ENCODE peak calls at places on chromosome 3, in six cellular contexts. T, V, A, Z, D and I are unnamed samples. For H3K27me3, the result is how much of the 10 kb centered on the place peaks cover.

GRCh38 chr3:15360786-15361493 is 28.6 kb upstream of the SH3BP5 start:
- DNase-seq in T (no peak), V (no peak), A (no peak), Z (no peak), D (no peak), I (no peak)

GRCh38 chr3:66481071-66482001 is 19.5 kb downstream of the LRIG1 start:
- DNase-seq in T (no peak), V (no peak), A (no peak), Z (no peak), D (no peak), I (no peak)

GRCh38 chr3:157606392-157607197 is 103.4 kb upstream of the VEPH1 start:
- DNase-seq in T (peak), V (peak), A (peak), Z (peak), D (peak), I (no peak)

GRCh38 chr3:77411334-77411733 is 371.4 kb downstream of the ROBO2 start:
- DNase-seq in T (no peak), V (no peak), A (no peak), Z (peak), D (no peak), I (no peak)

GRCh38 chr3:11689749-11690148 is 46.0 kb upstream of the VGLL4 start:
- DNase-seq in T (no peak), V (no peak), A (no peak), Z (no peak), D (no peak), I (no peak)

GRCh38 chr3:11434017-11434526 is 161.9 kb downstream of the ATG7 start:
- DNase-seq in T (peak), V (peak), A (no peak), Z (peak), D (peak), I (no peak)

GRCh38 chr3:59422312-59422711 is 372.5 kb upstream of the CFAP20DC start:
- DNase-seq in T (no peak), V (no peak), A (no peak), Z (no peak), D (no peak), I (no peak)

GRCh38 chr3:29426302-29427226 is 145.7 kb downstream of the RBMS3 start:
- DNase-seq in T (no peak), V (no peak), A (no peak), Z (no peak), D (no peak), I (no peak)

GRCh38 chr3:197692641-197693040 is 44.1 kb downstream of the RUBCN start:
- DNase-seq in T (no peak), V (no peak), A (no peak), Z (no peak), D (no peak), I (no peak)

GRCh38 chr3:77320514-77320913 is 280.6 kb downstream of the ROBO2 start:
- DNase-seq in T (no peak), V (no peak), A (no peak), Z (no peak), D (no peak), I (no peak)

GRCh38 chr3:132001036-132001435 is 33.8 kb downstream of the CPNE4 start:
- DNase-seq in T (no peak), V (no peak), A (no peak), Z (no peak), D (no peak), I (no peak)

GRCh38 chr3:132004571-132004970 is 30.2 kb downstream of the CPNE4 start:
- DNase-seq in T (no peak), V (no peak), A (no peak), Z (no peak), D (no peak), I (no peak)

GRCh38 chr3:132003685-132004084 is 31.1 kb downstream of the CPNE4 start:
- DNase-seq in T (no peak), V (no peak), A (no peak), Z (no peak), D (no peak), I (no peak)

GRCh38 chr3:131998027-131998426 is 36.8 kb downstream of the CPNE4 start:
- DNase-seq in T (no peak), V (no peak), A (no peak), Z (no peak), D (no peak), I (no peak)

DNA sequence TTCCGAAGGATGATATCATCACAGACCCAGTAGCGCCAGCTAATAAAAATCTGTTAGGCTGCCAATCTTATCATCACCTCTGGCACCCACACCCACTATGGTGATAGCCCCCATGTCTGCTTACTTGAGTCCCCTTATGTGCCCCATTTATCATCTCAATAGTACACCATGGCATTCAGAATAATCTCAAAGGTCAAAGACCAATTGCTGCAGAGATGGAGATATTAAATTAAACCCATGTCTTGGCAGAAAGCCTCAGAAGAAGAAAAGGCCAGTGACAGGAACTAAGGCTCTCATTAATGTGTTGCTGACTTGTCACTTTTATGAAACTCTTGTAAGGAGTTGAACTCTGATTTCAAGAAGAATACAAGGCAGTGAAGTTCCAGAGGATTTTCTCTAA is 32.8 kb downstream of the CPNE4 start:
- DNase-seq in T (no peak), V (no peak), A (no peak), Z (no peak), D (no peak), I (no peak)
- H3K27me3 ChIP-seq in T (under half), V (under half), A (under half), Z (under half), D (under half), I (under half)

GRCh38 chr3:184229424-184230080 is at the start of gene VWA5B2:
- DNase-seq in T (peak), V (peak), A (no peak), Z (no peak), D (no peak), I (peak)
- TF ChIP-seq CTCF in T (peak), V (peak), A (no peak), Z (no peak), D (no peak), I (no peak)

GRCh38 chr3:71805691-71806090 is 20.7 kb upstream of the PROK2 start:
- DNase-seq in T (no peak), V (no peak), A (no peak), Z (no peak), D (no peak), I (no peak)
- H3K4me3 ChIP-seq in T (no peak), V (no peak), A (no peak), Z (no peak), D (no peak), I (no peak)

GRCh38 chr3:128429751-128430150 is 36.9 kb downstream of the DNAJB8 start:
- DNase-seq in T (no peak), V (no peak), A (no peak), Z (no peak), D (no peak), I (no peak)
- H3K27me3 ChIP-seq in T (under half), V (half or more), A (half or more), Z (half or more), D (under half), I (under half)

DNA sequence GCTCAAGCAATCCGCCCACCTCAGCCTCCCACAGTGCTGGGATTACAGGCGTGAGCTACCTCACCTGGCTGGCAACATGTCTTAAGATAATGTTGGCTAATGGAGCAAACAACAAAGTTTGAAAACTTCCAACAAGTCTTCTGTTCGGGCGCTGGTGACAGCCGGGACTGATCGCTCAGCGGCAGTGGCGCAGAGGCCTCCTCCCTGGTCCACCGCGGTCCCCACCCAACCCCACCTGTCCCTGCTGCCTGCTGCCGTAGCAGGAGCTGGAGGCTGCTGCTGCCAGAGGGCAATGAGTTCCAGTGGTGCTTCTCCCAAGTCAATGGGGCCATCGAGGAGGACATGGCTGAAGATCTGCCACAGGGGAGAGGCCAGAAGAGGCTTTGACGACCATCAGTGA is 12.1 kb downstream of the DLEC1 start:
- DNase-seq in T (no peak), V (no peak), A (no peak), Z (no peak), D (no peak), I (no peak)
- TF ChIP-seq CTCF in T (no peak), V (no peak), A (no peak), Z (no peak), D (no peak), I (no peak)

DNA sequence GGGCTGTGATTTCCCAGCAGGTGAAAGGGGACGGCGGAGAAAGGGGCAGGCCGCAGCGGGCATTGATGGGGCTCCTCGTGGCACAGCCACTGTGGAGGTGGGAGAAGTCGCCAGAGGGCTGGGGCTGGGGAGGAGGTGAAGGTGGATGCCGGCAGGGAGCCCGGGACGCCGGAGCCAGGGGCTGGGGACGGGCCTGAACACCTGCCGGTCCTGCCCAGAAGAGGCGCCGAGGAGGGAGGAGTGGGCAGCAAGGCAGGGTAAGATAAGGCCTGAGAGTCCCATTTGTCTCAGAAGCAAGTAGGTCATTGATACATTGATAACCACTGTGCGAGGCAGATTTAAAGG is 571 bp upstream of the RARRES1 start:
- DNase-seq in T (no peak), V (no peak), A (no peak), Z (no peak), D (no peak), I (no peak)
- H3K4me3 ChIP-seq in T (peak), V (peak), A (peak), Z (peak), D (peak), I (peak)

GRCh38 chr3:151357461-151357850 is 27.1 kb downstream of the P2RY12 start:
- DNase-seq in T (no peak), V (no peak), A (no peak), Z (no peak), D (no peak), I (no peak)
- H3K27me3 ChIP-seq in T (under half), V (under half), A (under half), Z (under half), D (under half), I (under half)

GRCh38 chr3:139135657-139136056 is 91.0 kb upstream of the PRR23C start:
- DNase-seq in T (no peak), V (no peak), A (no peak), Z (no peak), D (no peak), I (no peak)

GRCh38 chr3:139134678-139135372 is 90.1 kb upstream of the PRR23C start:
- DNase-seq in T (no peak), V (no peak), A (no peak), Z (no peak), D (no peak), I (no peak)

GRCh38 chr3:139131951-139132350 is 87.3 kb upstream of the PRR23C start:
- DNase-seq in T (no peak), V (no peak), A (no peak), Z (no peak), D (no peak), I (no peak)

GRCh38 chr3:139130390-139131140 is 85.9 kb upstream of the PRR23C start:
- DNase-seq in T (no peak), V (no peak), A (no peak), Z (no peak), D (no peak), I (no peak)

DNA sequence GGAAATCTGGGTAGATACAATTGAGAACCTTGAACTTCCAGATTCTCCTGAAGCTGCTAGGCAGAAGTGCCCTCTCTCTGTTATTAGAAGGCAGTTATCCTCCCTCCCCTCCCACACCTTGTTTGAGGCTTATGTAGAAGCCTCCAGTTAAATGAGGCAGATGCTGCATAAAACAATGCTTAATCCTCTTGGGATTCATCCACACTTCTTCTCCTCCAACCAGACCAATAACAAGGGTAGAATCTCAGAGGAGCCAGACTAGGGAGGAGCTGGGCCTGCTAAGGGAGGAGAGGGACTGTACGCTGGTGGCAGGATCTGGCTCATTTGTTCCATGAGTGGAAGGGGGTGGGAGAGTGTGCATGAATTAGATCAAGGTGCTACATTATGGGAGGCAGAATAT is 88.3 kb upstream of the PRR23C start:
- DNase-seq in T (no peak), V (no peak), A (no peak), Z (no peak), D (no peak), I (no peak)
- TF ChIP-seq CTCF in T (no peak), V (no peak), A (no peak), Z (no peak), D (no peak), I (no peak)

GRCh38 chr3:102979682-102980378 is 545.0 kb downstream of the ZPLD1 start:
- DNase-seq in T (peak), V (peak), A (no peak), Z (peak), D (peak), I (peak)
- H3K4me3 ChIP-seq in T (no peak), V (no peak), A (no peak), Z (no peak), D (no peak), I (no peak)